ENCODE peak calls at places on chromosomes 5 and 9, in four cellular contexts. One of them, this sample, is unnamed. For H3K36me3, the result is how much of the 10 kb centered on the place peaks cover.

GRCh38 chr5:144332265-144332664 is 161.6 kb downstream of the KCTD16 start:
- DNase-seq in HepG2: no peak
- DNase-seq in right lobe of liver: no peak
- DNase-seq in sigmoid colon: no peak
- DNase-seq in this sample: no peak

GRCh38 chr5:14101922-14102321 is 41.2 kb upstream of the TRIO start:
- DNase-seq in right lobe of liver: no peak
- DNase-seq in sigmoid colon: no peak
- DNase-seq in HepG2: no peak
- DNase-seq in this sample: no peak

GRCh38 chr5:141412853-141413539 is at the start of gene PCDHGA10:
- DNase-seq in sigmoid colon: no peak
- DNase-seq in right lobe of liver: no peak
- DNase-seq in HepG2: peak
- DNase-seq in this sample: no peak

GRCh38 chr5:157143127-157143959 is 678 bp upstream of the MED7 start:
- DNase-seq in sigmoid colon: peak
- DNase-seq in HepG2: no peak
- DNase-seq in right lobe of liver: peak
- DNase-seq in this sample: peak

GRCh38 chr5:53211799-53212198 is 102.2 kb upstream of the MOCS2 start:
- DNase-seq in right lobe of liver: no peak
- DNase-seq in HepG2: no peak
- DNase-seq in sigmoid colon: no peak
- DNase-seq in this sample: no peak

GRCh38 chr5:172830876-172831662 is 3.0 kb upstream of the ERGIC1 start:
- DNase-seq in HepG2: no peak
- DNase-seq in right lobe of liver: no peak
- DNase-seq in sigmoid colon: no peak
- DNase-seq in this sample: no peak

GRCh38 chr9:101849102-101849707 is 110.8 kb upstream of the GRIN3A start:
- DNase-seq in sigmoid colon: no peak
- DNase-seq in right lobe of liver: no peak
- DNase-seq in HepG2: peak
- DNase-seq in this sample: no peak

GRCh38 chr5:116583085-116583766 is 8.6 kb upstream of the SEMA6A start:
- DNase-seq in sigmoid colon: no peak
- DNase-seq in right lobe of liver: no peak
- DNase-seq in HepG2: no peak
- DNase-seq in this sample: no peak

GRCh38 chr5:145237843-145238242 is 597.3 kb downstream of the PRELID2 start:
- DNase-seq in right lobe of liver: no peak
- DNase-seq in HepG2: peak
- DNase-seq in sigmoid colon: no peak
- DNase-seq in this sample: no peak

GRCh38 chr5:178483620-178484019 is 106.6 kb downstream of the COL23A1 start:
- DNase-seq in right lobe of liver: no peak
- DNase-seq in sigmoid colon: no peak
- DNase-seq in HepG2: no peak
- DNase-seq in this sample: peak

GRCh38 chr5:60700347-60700815 is 415 bp upstream of the DEPDC1B start:
- DNase-seq in sigmoid colon: no peak
- DNase-seq in right lobe of liver: no peak
- DNase-seq in HepG2: peak
- DNase-seq in this sample: no peak

GRCh38 chr5:172637740-172638139 is 3.3 kb upstream of the NEURL1B start:
- DNase-seq in right lobe of liver: no peak
- DNase-seq in HepG2: no peak
- DNase-seq in sigmoid colon: no peak
- DNase-seq in this sample: no peak

GRCh38 chr5:63916786-63917185 is 45.5 kb downstream of the HTR1A start:
- DNase-seq in HepG2: no peak
- DNase-seq in right lobe of liver: no peak
- DNase-seq in sigmoid colon: no peak
- DNase-seq in this sample: no peak

GRCh38 chr9:136281421-136282271 is 22.2 kb downstream of the CCDC187 start:
- DNase-seq in HepG2: no peak
- DNase-seq in right lobe of liver: no peak
- DNase-seq in sigmoid colon: no peak
- DNase-seq in this sample: no peak

GRCh38 chr5:138955672-138956295 is 80.6 kb upstream of the LRRTM2 start:
- DNase-seq in HepG2: no peak
- DNase-seq in right lobe of liver: no peak
- DNase-seq in sigmoid colon: peak
- DNase-seq in this sample: no peak

GRCh38 chr5:9196403-9197224 is 349.3 kb downstream of the SEMA5A start:
- DNase-seq in HepG2: no peak
- DNase-seq in right lobe of liver: no peak
- DNase-seq in sigmoid colon: no peak
- DNase-seq in this sample: no peak

GRCh38 chr5:79418276-79418675 is 95.7 kb downstream of the HOMER1 start:
- DNase-seq in HepG2: no peak
- DNase-seq in sigmoid colon: no peak
- DNase-seq in right lobe of liver: no peak
- DNase-seq in this sample: no peak

GRCh38 chr5:140381972-140382371 is 19.7 kb upstream of the ANKHD1 start:
- DNase-seq in right lobe of liver: no peak
- DNase-seq in HepG2: no peak
- DNase-seq in sigmoid colon: no peak
- DNase-seq in this sample: no peak

GRCh38 chr5:123209163-123210013 is 120.3 kb downstream of the PRDM6 start:
- DNase-seq in right lobe of liver: no peak
- DNase-seq in sigmoid colon: no peak
- DNase-seq in HepG2: peak
- DNase-seq in this sample: no peak

GRCh38 chr9:83956288-83957028 is 23.6 kb downstream of the HNRNPK start:
- DNase-seq in HepG2: peak
- DNase-seq in right lobe of liver: peak
- DNase-seq in sigmoid colon: peak
- DNase-seq in this sample: peak

GRCh38 chr9:761155-761792 is 80.2 kb upstream of the DMRT1 start:
- DNase-seq in right lobe of liver: no peak
- DNase-seq in HepG2: peak
- DNase-seq in sigmoid colon: peak
- DNase-seq in this sample: no peak

GRCh38 chr9:131402738-131403492 is 9.0 kb downstream of the PRRC2B start:
- DNase-seq in HepG2: peak
- DNase-seq in sigmoid colon: peak
- DNase-seq in right lobe of liver: peak
- DNase-seq in this sample: peak

GRCh38 chr9:93427655-93428379 is 23.7 kb upstream of the FAM120A start:
- DNase-seq in sigmoid colon: no peak
- DNase-seq in HepG2: peak
- DNase-seq in right lobe of liver: no peak
- DNase-seq in this sample: no peak

GRCh38 chr5:138610468-138611294 is 35.5 kb upstream of the HSPA9 start:
- DNase-seq in right lobe of liver: no peak
- DNase-seq in HepG2: no peak
- DNase-seq in sigmoid colon: peak
- DNase-seq in this sample: no peak

GRCh38 chr9:6667633-6668280 is 22.2 kb upstream of the GLDC start:
- DNase-seq in HepG2: no peak
- DNase-seq in right lobe of liver: no peak
- DNase-seq in sigmoid colon: no peak
- DNase-seq in this sample: no peak

GRCh38 chr5:179269781-179270543 is 75.3 kb downstream of the ADAMTS2 start:
- DNase-seq in sigmoid colon: peak
- DNase-seq in right lobe of liver: peak
- DNase-seq in HepG2: no peak
- DNase-seq in this sample: peak

GRCh38 chr9:37968228-37968672 is 64.3 kb upstream of the SLC25A51 start:
- DNase-seq in sigmoid colon: no peak
- DNase-seq in HepG2: peak
- DNase-seq in right lobe of liver: peak
- DNase-seq in this sample: no peak

GRCh38 chr9:33125441-33125840 is 41.7 kb downstream of the B4GALT1 start:
- DNase-seq in HepG2: no peak
- DNase-seq in right lobe of liver: no peak
- DNase-seq in sigmoid colon: peak
- DNase-seq in this sample: no peak

GRCh38 chr5:80238778-80239679 is 16.8 kb downstream of the SERINC5 start:
- DNase-seq in HepG2: no peak
- DNase-seq in right lobe of liver: peak
- DNase-seq in sigmoid colon: peak
- DNase-seq in this sample: peak

GRCh38 chr5:135631356-135631755 is 52.6 kb upstream of the CXCL14 start:
- DNase-seq in sigmoid colon: no peak
- DNase-seq in right lobe of liver: no peak
- DNase-seq in HepG2: no peak
- DNase-seq in this sample: no peak

GRCh38 chr5:135979510-135979909 is 24.7 kb upstream of the LECT2 start:
- DNase-seq in right lobe of liver: no peak
- DNase-seq in HepG2: no peak
- DNase-seq in sigmoid colon: no peak
- DNase-seq in this sample: no peak

GRCh38 chr5:54140247-54140646 is 170.1 kb downstream of the ARL15 start:
- DNase-seq in HepG2: no peak
- DNase-seq in sigmoid colon: no peak
- DNase-seq in right lobe of liver: no peak
- DNase-seq in this sample: no peak

GRCh38 chr5:69166686-69167487 is at the start of gene CCNB1:
- DNase-seq in HepG2: peak
- DNase-seq in sigmoid colon: peak
- DNase-seq in right lobe of liver: peak
- DNase-seq in this sample: peak
- TF ChIP-seq POLR2A in HepG2: peak
- TF ChIP-seq POLR2A in sigmoid colon: no peak
- TF ChIP-seq POLR2A in right lobe of liver: no peak
- TF ChIP-seq POLR2A in this sample: no peak

GRCh38 chr9:120977321-120977720 is 50.7 kb upstream of the TRAF1 start:
- DNase-seq in HepG2: no peak
- DNase-seq in sigmoid colon: no peak
- DNase-seq in right lobe of liver: no peak
- DNase-seq in this sample: no peak

GRCh38 chr9:120974181-120974580 is 47.6 kb upstream of the TRAF1 start:
- DNase-seq in sigmoid colon: no peak
- DNase-seq in HepG2: no peak
- DNase-seq in right lobe of liver: no peak
- DNase-seq in this sample: no peak

GRCh38 chr9:120974921-120975320 is 48.3 kb upstream of the TRAF1 start:
- DNase-seq in right lobe of liver: no peak
- DNase-seq in HepG2: no peak
- DNase-seq in sigmoid colon: no peak
- DNase-seq in this sample: no peak

GRCh38 chr9:120970249-120970648 is 43.7 kb upstream of the TRAF1 start:
- DNase-seq in HepG2: peak
- DNase-seq in right lobe of liver: no peak
- DNase-seq in sigmoid colon: no peak
- DNase-seq in this sample: no peak

DNA sequence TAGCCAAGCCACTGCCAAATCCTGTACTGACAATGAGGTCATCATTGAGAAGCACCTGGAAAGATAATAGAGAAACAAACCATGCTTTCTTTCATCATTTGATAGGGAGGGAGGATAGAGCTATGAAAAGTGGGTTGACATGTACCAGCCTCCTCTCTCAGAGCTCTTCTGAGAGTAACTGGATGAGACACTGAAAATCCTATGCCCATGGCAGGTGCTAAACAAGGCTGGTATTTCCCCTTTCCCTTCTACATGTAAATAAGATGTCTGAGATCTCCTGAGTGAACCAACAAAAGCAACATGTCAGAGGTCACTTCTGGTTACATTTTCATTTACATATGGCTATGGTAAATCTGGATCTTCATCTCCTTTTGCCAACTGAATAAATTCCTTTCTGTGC is 45.3 kb upstream of the TRAF1 start:
- DNase-seq in right lobe of liver: no peak
- DNase-seq in sigmoid colon: no peak
- DNase-seq in HepG2: no peak
- DNase-seq in this sample: no peak
- H3K36me3 ChIP-seq in right lobe of liver: half or more
- H3K36me3 ChIP-seq in sigmoid colon: under half
- H3K36me3 ChIP-seq in HepG2: under half
- H3K36me3 ChIP-seq in this sample: under half

DNA sequence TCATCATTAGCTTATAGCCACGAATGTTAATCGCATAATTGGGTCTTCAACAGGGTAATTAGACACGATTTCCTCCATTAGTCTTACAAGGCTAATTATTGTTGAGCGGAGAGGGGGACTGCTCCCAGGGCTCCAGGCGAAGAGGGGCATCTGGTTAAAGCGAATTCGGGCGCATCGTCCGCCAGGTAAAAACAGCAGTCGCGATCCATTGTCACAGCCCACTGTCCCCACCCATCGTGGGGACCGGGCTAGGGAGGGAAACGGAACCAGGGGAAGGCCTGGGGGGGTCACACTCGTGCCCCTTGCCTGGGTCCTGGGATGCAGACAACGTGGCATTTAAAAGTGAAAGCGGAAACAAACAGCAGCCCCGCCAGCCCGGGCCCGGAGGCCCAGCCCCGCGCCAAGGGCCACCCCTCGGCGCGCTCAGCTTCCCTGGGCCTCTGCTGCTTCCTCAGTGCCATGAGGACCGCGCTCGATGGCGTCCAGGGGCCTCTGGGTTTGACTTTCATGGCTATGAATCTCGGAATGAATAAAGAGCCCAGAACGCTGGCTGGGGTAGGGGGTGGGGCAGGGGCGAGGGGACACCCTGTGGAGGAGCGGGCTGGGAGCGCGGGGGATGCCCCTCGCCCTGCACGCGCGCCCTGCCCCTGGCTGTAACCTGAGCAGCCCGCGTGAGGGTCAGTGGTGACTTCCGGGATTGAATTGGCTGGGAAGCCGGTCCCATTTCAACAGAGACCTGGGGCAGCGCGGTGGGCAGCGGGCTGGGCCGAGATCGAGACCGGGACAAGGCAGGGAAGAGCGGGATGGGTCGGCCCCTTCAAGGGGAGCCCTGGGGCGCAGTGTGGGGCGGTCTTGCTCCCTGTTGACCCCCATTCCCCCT is 99.9 kb downstream of the GTF3C4 start:
- DNase-seq in HepG2: peak
- DNase-seq in sigmoid colon: peak
- DNase-seq in right lobe of liver: peak
- DNase-seq in this sample: peak
- TF ChIP-seq POLR2A in HepG2: peak
- TF ChIP-seq POLR2A in sigmoid colon: no peak
- TF ChIP-seq POLR2A in right lobe of liver: peak
- TF ChIP-seq POLR2A in this sample: no peak

DNA sequence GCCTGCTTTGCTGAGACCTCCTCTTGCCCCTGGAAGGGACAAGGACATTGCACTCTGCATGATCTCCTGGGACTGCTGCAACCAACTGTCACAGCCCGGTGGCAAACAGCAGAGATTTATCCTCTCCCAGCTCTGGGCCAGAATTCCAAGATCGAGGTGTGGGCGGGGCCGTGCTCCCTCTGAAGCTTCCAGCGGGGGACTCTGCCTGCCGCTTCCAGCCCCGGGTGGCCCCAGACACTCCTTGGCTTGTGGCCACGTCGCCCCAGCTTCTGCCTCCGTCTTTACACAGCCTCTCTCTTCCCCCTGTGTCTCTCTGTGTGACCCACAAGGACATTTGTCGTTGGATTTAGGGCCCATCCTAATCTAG is 67.1 kb downstream of the COL5A1 start:
- DNase-seq in right lobe of liver: no peak
- DNase-seq in sigmoid colon: no peak
- DNase-seq in HepG2: no peak
- DNase-seq in this sample: peak
- H3K36me3 ChIP-seq in right lobe of liver: under half
- H3K36me3 ChIP-seq in sigmoid colon: under half
- H3K36me3 ChIP-seq in HepG2: under half
- H3K36me3 ChIP-seq in this sample: under half

GRCh38 chr5:43121565-43122484 is 1.1 kb downstream of the ZNF131 start:
- DNase-seq in sigmoid colon: no peak
- DNase-seq in right lobe of liver: peak
- DNase-seq in HepG2: peak
- DNase-seq in this sample: peak
- TF ChIP-seq POLR2A in sigmoid colon: peak
- TF ChIP-seq POLR2A in right lobe of liver: peak
- TF ChIP-seq POLR2A in HepG2: peak
- TF ChIP-seq POLR2A in this sample: peak

This sample was measured in heart left ventricle.